ENCODE peak calls at places on chromosomes 5 and 9, in four cellular contexts. A is tibial artery, N is adrenal gland, P is colonic mucosa. G is an unnamed sample. For H3K9me3 and H3K4me1, the result is how much of the 10 kb centered on the place peaks cover.

GRCh38 chr5:12672141-12672540 is 767.9 kb upstream of the CTNND2 start:
- DNase-seq in A (no peak), P (no peak), N (no peak), G (no peak)

GRCh38 chr5:109250533-109251329 is 159.0 kb downstream of the PJA2 start:
- DNase-seq in P (no peak), A (no peak), N (no peak), G (no peak)

GRCh38 chr9:80775515-80775914 is 913.8 kb downstream of the TLE1 start:
- DNase-seq in P (no peak), N (no peak), A (no peak), G (no peak)

GRCh38 chr9:33416996-33417395 is 14.6 kb upstream of the AQP7 start:
- DNase-seq in P (no peak), N (no peak), A (no peak), G (no peak)

GRCh38 chr5:51326844-51327243 is 56.4 kb upstream of the ISL1 start:
- DNase-seq in A (no peak), P (no peak), N (no peak), G (no peak)

GRCh38 chr9:120236596-120236995 is 343.4 kb downstream of the CDK5RAP2 start:
- DNase-seq in P (no peak), N (no peak), A (no peak), G (no peak)

GRCh38 chr5:122220498-122220897 is 91.2 kb downstream of the ZNF474 start:
- DNase-seq in P (no peak), A (peak), N (no peak), G (no peak)

GRCh38 chr9:83385317-83385716 is 152.9 kb downstream of the FRMD3 start:
- DNase-seq in N (no peak), A (no peak), P (no peak), G (no peak)

GRCh38 chr5:155147222-155147621 is 133.7 kb downstream of the KIF4B start:
- DNase-seq in A (no peak), P (no peak), N (no peak), G (no peak)

GRCh38 chr5:136590581-136590980 is 225.2 kb upstream of the TRPC7 start:
- DNase-seq in N (no peak), A (no peak), P (no peak), G (no peak)

GRCh38 chr5:5886812-5887486 is 464.5 kb downstream of the ICE1 start:
- DNase-seq in N (no peak), A (no peak), P (peak), G (no peak)

GRCh38 chr5:98108497-98108896 is 665.0 kb upstream of the RGMB start:
- DNase-seq in P (no peak), A (no peak), N (no peak), G (no peak)

GRCh38 chr5:35644543-35644942 is 26.9 kb downstream of the SPEF2 start:
- DNase-seq in A (no peak), N (no peak), P (no peak), G (no peak)

GRCh38 chr9:117782931-117783788 is 79.0 kb downstream of the TLR4 start:
- DNase-seq in N (peak), P (peak), A (peak), G (peak)

GRCh38 chr5:64506567-64507321 is 929 bp downstream of the RGS7BP start:
- DNase-seq in N (peak), P (no peak), A (no peak), G (no peak)

GRCh38 chr9:15982182-15982581 is 429.3 kb downstream of the CCDC171 start:
- DNase-seq in N (no peak), P (no peak), A (no peak), G (no peak)

GRCh38 chr9:107176701-107177100 is 106.4 kb upstream of the RAD23B start:
- DNase-seq in N (no peak), A (peak), P (peak), G (peak)

GRCh38 chr5:124746916-124747769 is 704 bp upstream of the ZNF608 start:
- DNase-seq in P (peak), N (peak), A (peak), G (peak)

GRCh38 chr9:130987054-130987453 is 21.9 kb upstream of the LAMC3 start:
- DNase-seq in P (no peak), N (no peak), A (no peak), G (no peak)

GRCh38 chr5:76473676-76474075 is 70.6 kb downstream of the IQGAP2 start:
- DNase-seq in P (no peak), A (no peak), N (no peak), G (no peak)

GRCh38 chr9:126915281-126915816 is 767 bp downstream of the RALGPS1 start:
- DNase-seq in A (no peak), P (peak), N (peak), G (no peak)

GRCh38 chr5:142316051-142316450 is 8.8 kb downstream of the SPRY4 start:
- DNase-seq in N (no peak), A (no peak), P (no peak), G (no peak)

GRCh38 chr5:87588316-87588715 is 175.6 kb upstream of the CCNH start:
- DNase-seq in N (no peak), P (no peak), A (no peak), G (no peak)

GRCh38 chr5:177592010-177592834 is at the start of gene TMED9:
- DNase-seq in A (peak), N (peak), P (peak), G (peak)

GRCh38 chr9:137244486-137245449 is 3.7 kb downstream of the TUBB4B start:
- DNase-seq in P (no peak), N (no peak), A (no peak), G (no peak)

GRCh38 chr5:83097582-83098265 is 20.4 kb downstream of the XRCC4 start:
- DNase-seq in A (no peak), P (no peak), N (no peak), G (no peak)

GRCh38 chr9:24036459-24036858 is 210.4 kb upstream of the ELAVL2 start:
- DNase-seq in A (no peak), N (no peak), P (no peak), G (no peak)

GRCh38 chr9:28024616-28025147 is 451.4 kb upstream of the C9orf72 start:
- DNase-seq in N (no peak), A (no peak), P (no peak), G (no peak)

GRCh38 chr5:149128023-149128875 is 13.0 kb upstream of the ABLIM3 start:
- DNase-seq in N (no peak), A (no peak), P (no peak), G (no peak)

GRCh38 chr5:1359031-1359645 is 14.2 kb upstream of the CLPTM1L start:
- DNase-seq in A (no peak), P (no peak), N (no peak), G (no peak)

GRCh38 chr5:10528056-10528816 is 35.6 kb upstream of the ANKRD33B start:
- DNase-seq in N (no peak), P (no peak), A (no peak), G (no peak)
- TF ChIP-seq CTCF in N (no peak), P (no peak), A (no peak), G (no peak)

GRCh38 chr5:4086081-4086480 is 490.4 kb downstream of the IRX1 start:
- DNase-seq in A (no peak), N (no peak), P (no peak), G (no peak)
- H3K9me3 ChIP-seq in A (under half), N (under half), P (under half), G (under half)

GRCh38 chr5:151151793-151152192 is 5.8 kb downstream of the ANXA6 start:
- DNase-seq in N (no peak), P (no peak), A (peak), G (no peak)
- H3K4me1 ChIP-seq in N (under half), P (under half), A (under half), G (half or more)

DNA sequence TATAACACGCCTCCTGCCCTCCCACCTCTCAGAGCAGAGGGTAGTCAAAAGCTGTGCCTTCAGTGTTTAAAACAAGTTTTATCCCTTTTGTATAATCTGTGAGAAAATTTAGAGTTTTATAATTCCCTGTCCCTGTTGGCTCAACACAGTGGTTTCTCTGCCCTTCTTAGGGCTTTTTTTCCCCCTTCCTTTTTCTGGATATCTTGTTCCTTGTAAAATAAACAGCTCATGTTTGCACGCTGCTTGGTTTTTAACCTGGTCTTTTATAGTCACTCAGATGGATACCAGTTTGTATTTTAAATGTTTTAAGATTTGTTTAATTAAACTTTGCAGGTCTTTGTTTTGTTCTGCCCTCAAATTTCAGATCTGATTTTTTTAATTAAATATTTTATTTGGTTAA is 26.7 kb downstream of the OCLN start:
- DNase-seq in N (no peak), P (no peak), A (no peak), G (no peak)
- TF ChIP-seq CTCF in N (no peak), P (no peak), A (no peak), G (no peak)

DNA sequence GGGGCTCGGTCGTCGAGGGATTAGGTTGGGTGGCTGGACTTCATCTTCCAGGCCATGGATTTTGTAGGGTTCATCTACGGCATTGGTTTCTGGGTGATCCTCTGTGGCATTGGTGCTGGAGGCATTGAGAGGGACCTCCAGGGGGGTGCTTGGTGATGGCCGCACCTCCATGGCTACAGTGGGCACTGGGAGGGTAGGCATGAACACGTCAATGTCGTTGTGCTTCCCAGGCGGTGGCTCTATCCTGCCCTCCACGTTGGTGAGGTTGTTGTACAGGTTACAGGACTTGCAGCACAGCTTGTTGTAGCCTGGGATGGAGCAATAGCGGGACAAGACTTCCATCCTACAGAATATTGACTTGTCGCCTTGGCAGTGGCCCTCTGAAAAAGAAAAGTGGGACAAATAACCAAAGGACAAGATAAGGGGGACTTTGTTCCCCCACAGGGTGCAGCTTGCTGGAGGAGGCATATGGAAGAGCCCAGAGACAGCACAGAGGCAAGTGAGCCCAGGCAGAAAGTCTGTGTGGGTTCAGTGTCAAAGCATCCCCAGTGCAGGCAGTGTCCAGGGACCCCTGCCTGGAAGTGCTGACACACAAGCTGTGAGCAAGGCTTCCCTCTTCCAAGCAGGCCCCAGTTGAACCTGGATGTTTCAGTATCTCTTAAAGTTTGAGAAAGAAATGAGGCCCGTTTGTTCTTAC is 53.9 kb downstream of the ZNF354C start:
- DNase-seq in N (no peak), A (no peak), P (peak), G (no peak)
- H3K9me3 ChIP-seq in N (under half), A (half or more), P (under half), G (under half)

GRCh38 chr9:132008184-132008781 is 71.4 kb downstream of the MED27 start:
- DNase-seq in N (no peak), A (no peak), P (no peak), G (no peak)
- H3K4me1 ChIP-seq in N (under half), A (under half), P (under half), G (under half)

DNA sequence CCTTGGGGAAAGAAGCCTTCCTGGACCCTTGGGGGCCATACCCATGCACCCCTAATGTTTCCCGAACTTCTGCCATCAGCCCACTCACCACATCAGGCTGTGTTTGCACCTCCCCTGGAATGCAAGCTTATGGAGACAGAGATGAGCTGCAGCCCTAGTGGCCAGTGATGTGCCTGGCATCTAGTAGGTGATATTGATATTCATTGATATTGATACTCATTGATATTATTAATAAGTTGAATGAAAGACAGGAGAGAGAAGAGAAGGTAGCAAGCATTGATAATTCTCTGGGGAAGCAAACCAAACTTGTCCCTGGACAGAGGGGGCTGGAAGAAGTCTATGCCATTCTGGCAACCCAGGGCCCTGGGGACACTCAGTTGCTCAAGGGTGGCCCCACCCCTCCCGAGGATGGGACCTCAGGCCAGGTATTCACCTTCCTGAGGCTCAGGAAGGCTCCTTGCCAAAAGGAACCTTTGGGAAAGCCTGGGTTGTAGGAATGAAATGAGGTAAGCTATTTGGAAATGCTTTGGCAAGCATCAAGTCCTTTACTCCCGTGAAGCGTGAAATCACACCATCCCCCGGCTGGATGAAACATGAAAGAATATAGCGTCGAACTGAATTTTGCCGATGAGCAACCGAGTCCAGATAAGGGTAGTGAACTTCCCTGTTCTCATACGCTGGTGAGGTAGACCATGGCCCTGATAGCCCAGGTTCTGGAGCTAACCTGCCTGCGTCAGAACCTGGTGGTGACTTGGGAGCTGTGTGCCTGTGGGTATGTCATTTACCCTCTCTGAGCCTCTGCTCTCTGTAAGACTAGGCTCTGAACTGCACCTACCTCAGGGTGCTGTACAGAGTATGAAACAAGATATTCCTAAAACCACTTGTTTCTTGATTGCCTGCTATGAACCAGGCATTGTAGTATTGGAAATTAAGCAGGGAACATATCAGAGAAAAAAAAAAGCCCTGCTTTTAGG is 105.1 kb upstream of the BOD1 start:
- DNase-seq in P (no peak), N (no peak), A (no peak), G (no peak)
- TF ChIP-seq CTCF in P (no peak), N (no peak), A (no peak), G (no peak)

GRCh38 chr5:134976841-134977240 is 9.1 kb downstream of the CATSPER3 start:
- DNase-seq in N (no peak), A (no peak), P (no peak), G (no peak)
- H3K9me3 ChIP-seq in N (under half), A (under half), P (under half), G (under half)

G was measured in gastrocnemius medialis.